ENCODE peak calls at places on chromosomes 4 and X, in four cellular contexts. One of them, this sample, is unnamed. For H3K4me1, the result is how much of the 10 kb centered on the place peaks cover.

GRCh38 chrX:20530319-20530979 is 263.7 kb upstream of the RPS6KA3 start:
- DNase-seq in H1: no peak
- DNase-seq in neuronal stem cell: peak
- DNase-seq in mesendoderm: peak
- DNase-seq in this sample: peak

GRCh38 chrX:103656623-103657022 is 27.8 kb downstream of the TCEAL1 start:
- DNase-seq in mesendoderm: no peak
- DNase-seq in H1: no peak
- DNase-seq in neuronal stem cell: no peak
- DNase-seq in this sample: no peak

GRCh38 chrX:69361286-69361926 is 142.7 kb upstream of the NALF2 start:
- DNase-seq in H1: no peak
- DNase-seq in neuronal stem cell: no peak
- DNase-seq in mesendoderm: peak
- DNase-seq in this sample: no peak

GRCh38 chrX:45716747-45717146 is 516.1 kb upstream of the DIPK2B start:
- DNase-seq in mesendoderm: no peak
- DNase-seq in neuronal stem cell: no peak
- DNase-seq in H1: no peak
- DNase-seq in this sample: no peak

GRCh38 chrX:39856472-39857121 is 241.2 kb downstream of the BCOR start:
- DNase-seq in neuronal stem cell: no peak
- DNase-seq in mesendoderm: no peak
- DNase-seq in H1: no peak
- DNase-seq in this sample: no peak

GRCh38 chr4:143700060-143700419 is 435 bp downstream of the FREM3 start:
- DNase-seq in neuronal stem cell: peak
- DNase-seq in mesendoderm: peak
- DNase-seq in H1: no peak
- DNase-seq in this sample: peak

GRCh38 chr4:139524062-139524631 is 31.9 kb downstream of the SETD7 start:
- DNase-seq in neuronal stem cell: no peak
- DNase-seq in mesendoderm: no peak
- DNase-seq in H1: no peak
- DNase-seq in this sample: no peak

GRCh38 chrX:140724337-140725105 is 15.0 kb downstream of the LINC00632 start:
- DNase-seq in mesendoderm: peak
- DNase-seq in H1: no peak
- DNase-seq in neuronal stem cell: no peak
- DNase-seq in this sample: no peak

GRCh38 chr4:119025440-119025839 is 110.2 kb upstream of the MYOZ2 start:
- DNase-seq in mesendoderm: peak
- DNase-seq in H1: no peak
- DNase-seq in neuronal stem cell: no peak
- DNase-seq in this sample: no peak

GRCh38 chr4:104726002-104726401 is 231.3 kb upstream of the CXXC4 start:
- DNase-seq in neuronal stem cell: no peak
- DNase-seq in H1: no peak
- DNase-seq in mesendoderm: no peak
- DNase-seq in this sample: no peak

GRCh38 chr4:80454561-80454960 is 119.0 kb downstream of the CFAP299 start:
- DNase-seq in neuronal stem cell: no peak
- DNase-seq in mesendoderm: no peak
- DNase-seq in H1: no peak
- DNase-seq in this sample: no peak

GRCh38 chrX:37922926-37923325 is 75.6 kb upstream of the DYNLT3 start:
- DNase-seq in mesendoderm: no peak
- DNase-seq in H1: no peak
- DNase-seq in neuronal stem cell: no peak
- DNase-seq in this sample: no peak

GRCh38 chrX:120839506-120839905 is 36.2 kb downstream of the CT47B1 start:
- DNase-seq in H1: no peak
- DNase-seq in neuronal stem cell: no peak
- DNase-seq in mesendoderm: no peak
- DNase-seq in this sample: no peak

GRCh38 chr4:139887962-139888735 is 222.5 kb downstream of the MGST2 start:
- DNase-seq in neuronal stem cell: no peak
- DNase-seq in mesendoderm: peak
- DNase-seq in H1: no peak
- DNase-seq in this sample: no peak

GRCh38 chr4:7581477-7581876 is 146.7 kb upstream of the PSAPL1 start:
- DNase-seq in H1: peak
- DNase-seq in neuronal stem cell: peak
- DNase-seq in mesendoderm: peak
- DNase-seq in this sample: peak

GRCh38 chr4:123977623-123978022 is 581.0 kb downstream of the SPRY1 start:
- DNase-seq in neuronal stem cell: no peak
- DNase-seq in H1: no peak
- DNase-seq in mesendoderm: no peak
- DNase-seq in this sample: no peak

GRCh38 chrX:38804481-38805293 is 3.4 kb downstream of the MID1IP1 start:
- DNase-seq in H1: no peak
- DNase-seq in neuronal stem cell: peak
- DNase-seq in mesendoderm: peak
- DNase-seq in this sample: no peak

GRCh38 chrX:32778965-32779364 is 432.4 kb downstream of the DMD start:
- DNase-seq in neuronal stem cell: no peak
- DNase-seq in H1: no peak
- DNase-seq in mesendoderm: no peak
- DNase-seq in this sample: no peak

GRCh38 chrX:145506225-145506624 is 258.9 kb downstream of the SPANXN1 start:
- DNase-seq in mesendoderm: no peak
- DNase-seq in neuronal stem cell: no peak
- DNase-seq in H1: no peak
- DNase-seq in this sample: no peak

GRCh38 chrX:105314468-105314867 is 94.0 kb upstream of the TEX13A start:
- DNase-seq in neuronal stem cell: no peak
- DNase-seq in H1: no peak
- DNase-seq in mesendoderm: no peak
- DNase-seq in this sample: no peak

GRCh38 chr4:107643021-107643420 is 77.0 kb downstream of the PAPSS1 start:
- DNase-seq in H1: no peak
- DNase-seq in mesendoderm: no peak
- DNase-seq in neuronal stem cell: no peak
- DNase-seq in this sample: no peak

GRCh38 chrX:149456476-149457245 is 48.4 kb downstream of the IDS start:
- DNase-seq in H1: no peak
- DNase-seq in mesendoderm: peak
- DNase-seq in neuronal stem cell: no peak
- DNase-seq in this sample: no peak

GRCh38 chr4:77920371-77920770 is 57.7 kb downstream of the MRPL1 start:
- DNase-seq in mesendoderm: peak
- DNase-seq in neuronal stem cell: no peak
- DNase-seq in H1: no peak
- DNase-seq in this sample: no peak

GRCh38 chr4:168562021-168562691 is 65.3 kb downstream of the PALLD start:
- DNase-seq in neuronal stem cell: no peak
- DNase-seq in mesendoderm: no peak
- DNase-seq in H1: no peak
- DNase-seq in this sample: no peak

GRCh38 chr4:38461342-38461741 is 202.7 kb upstream of the KLF3 start:
- DNase-seq in H1: no peak
- DNase-seq in neuronal stem cell: no peak
- DNase-seq in mesendoderm: peak
- DNase-seq in this sample: no peak

GRCh38 chr4:8248091-8248490 is 21.5 kb upstream of the HTRA3 start:
- DNase-seq in neuronal stem cell: no peak
- DNase-seq in H1: no peak
- DNase-seq in mesendoderm: no peak
- DNase-seq in this sample: no peak

GRCh38 chr4:951186-951585 is 18.9 kb downstream of the TMEM175 start:
- DNase-seq in H1: no peak
- DNase-seq in neuronal stem cell: no peak
- DNase-seq in mesendoderm: no peak
- DNase-seq in this sample: no peak

GRCh38 chrX:107627792-107628661 is at the start of gene PRPS1:
- DNase-seq in neuronal stem cell: peak
- DNase-seq in H1: peak
- DNase-seq in mesendoderm: peak
- DNase-seq in this sample: peak

GRCh38 chr4:57113870-57114269 is 3.7 kb upstream of the IGFBP7 start:
- DNase-seq in H1: no peak
- DNase-seq in neuronal stem cell: no peak
- DNase-seq in mesendoderm: no peak
- DNase-seq in this sample: no peak
- H3K4me1 ChIP-seq in H1: under half
- H3K4me1 ChIP-seq in neuronal stem cell: under half
- H3K4me1 ChIP-seq in mesendoderm: under half
- H3K4me1 ChIP-seq in this sample: under half

GRCh38 chrX:3664921-3665320 is 48.5 kb downstream of the PRKX start:
- DNase-seq in mesendoderm: no peak
- DNase-seq in H1: no peak
- DNase-seq in neuronal stem cell: no peak
- DNase-seq in this sample: no peak
- H2AK5ac ChIP-seq in mesendoderm: no peak
- H2AK5ac ChIP-seq in H1: no peak
- H2AK5ac ChIP-seq in neuronal stem cell: no peak
- H2AK5ac ChIP-seq in this sample: no peak

GRCh38 chr4:16225996-16226815 is at the start of gene TAPT1:
- DNase-seq in mesendoderm: peak
- DNase-seq in neuronal stem cell: peak
- DNase-seq in H1: no peak
- DNase-seq in this sample: peak
- H3K4me1 ChIP-seq in mesendoderm: under half
- H3K4me1 ChIP-seq in neuronal stem cell: under half
- H3K4me1 ChIP-seq in H1: under half
- H3K4me1 ChIP-seq in this sample: under half

GRCh38 chr4:115360441-115360840 is 247.0 kb upstream of the NDST4 start:
- DNase-seq in mesendoderm: no peak
- DNase-seq in H1: no peak
- DNase-seq in neuronal stem cell: no peak
- DNase-seq in this sample: no peak

GRCh38 chr4:115366390-115366789 is 253.0 kb upstream of the NDST4 start:
- DNase-seq in mesendoderm: no peak
- DNase-seq in neuronal stem cell: no peak
- DNase-seq in H1: no peak
- DNase-seq in this sample: no peak

GRCh38 chr4:115370012-115370411 is 256.6 kb upstream of the NDST4 start:
- DNase-seq in H1: no peak
- DNase-seq in mesendoderm: no peak
- DNase-seq in neuronal stem cell: no peak
- DNase-seq in this sample: no peak

GRCh38 chr4:115361781-115362180 is 248.4 kb upstream of the NDST4 start:
- DNase-seq in H1: no peak
- DNase-seq in neuronal stem cell: no peak
- DNase-seq in mesendoderm: no peak
- DNase-seq in this sample: no peak

DNA sequence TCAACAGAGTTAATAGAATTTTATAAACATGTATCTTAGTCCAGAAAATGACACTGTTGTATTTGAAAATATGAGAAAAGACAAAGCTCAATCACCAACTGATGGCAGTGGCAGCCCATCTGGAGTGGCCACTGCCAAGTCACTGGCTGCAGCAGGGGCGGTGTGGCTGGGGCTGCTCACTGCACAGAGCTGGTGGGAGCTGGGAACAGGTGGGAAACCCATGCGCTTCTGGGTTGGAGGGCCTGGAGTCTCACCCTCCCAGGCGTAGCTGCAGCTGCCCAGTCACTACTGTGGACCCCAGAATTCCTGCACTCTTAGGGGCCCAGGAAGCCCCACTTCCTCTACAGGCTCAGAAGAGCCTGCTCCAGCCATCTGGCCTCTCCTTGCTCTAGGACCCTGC is 251.8 kb upstream of the NDST4 start:
- DNase-seq in mesendoderm: no peak
- DNase-seq in H1: no peak
- DNase-seq in neuronal stem cell: no peak
- DNase-seq in this sample: no peak
- H2AK5ac ChIP-seq in mesendoderm: no peak
- H2AK5ac ChIP-seq in H1: no peak
- H2AK5ac ChIP-seq in neuronal stem cell: no peak
- H2AK5ac ChIP-seq in this sample: no peak

DNA sequence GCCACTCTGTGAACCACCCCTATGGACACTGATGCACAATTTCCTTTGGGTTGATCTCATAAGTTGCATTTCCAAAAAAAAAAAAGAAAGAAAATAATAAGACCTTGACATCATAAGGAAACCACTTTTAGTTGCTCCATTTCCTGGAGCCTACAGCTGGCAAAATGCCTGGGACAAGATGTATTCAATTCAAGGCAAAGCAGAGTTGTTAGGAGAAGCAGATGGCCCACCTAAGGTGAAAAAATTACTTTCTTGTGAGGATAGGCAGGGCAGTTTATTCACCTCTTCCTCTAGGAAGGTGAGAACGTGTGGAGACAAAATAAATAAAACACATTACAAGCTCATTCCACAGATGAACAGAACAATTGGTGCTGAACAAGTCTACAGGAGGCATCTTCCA is 14.1 kb upstream of the SCRG1 start:
- DNase-seq in neuronal stem cell: no peak
- DNase-seq in H1: no peak
- DNase-seq in mesendoderm: no peak
- DNase-seq in this sample: no peak
- H3K4me1 ChIP-seq in neuronal stem cell: under half
- H3K4me1 ChIP-seq in H1: under half
- H3K4me1 ChIP-seq in mesendoderm: under half
- H3K4me1 ChIP-seq in this sample: under half

GRCh38 chr4:172599554-172599953 is 569.1 kb upstream of the GALNT7 start:
- DNase-seq in neuronal stem cell: no peak
- DNase-seq in mesendoderm: no peak
- DNase-seq in H1: no peak
- DNase-seq in this sample: no peak
- H2AK5ac ChIP-seq in neuronal stem cell: no peak
- H2AK5ac ChIP-seq in mesendoderm: no peak
- H2AK5ac ChIP-seq in H1: no peak
- H2AK5ac ChIP-seq in this sample: no peak

GRCh38 chrX:147935156-147935758 is 23.5 kb downstream of the FMR1 start:
- DNase-seq in neuronal stem cell: no peak
- DNase-seq in mesendoderm: no peak
- DNase-seq in H1: no peak
- DNase-seq in this sample: no peak
- H3K4me1 ChIP-seq in neuronal stem cell: under half
- H3K4me1 ChIP-seq in mesendoderm: under half
- H3K4me1 ChIP-seq in H1: under half
- H3K4me1 ChIP-seq in this sample: under half

DNA sequence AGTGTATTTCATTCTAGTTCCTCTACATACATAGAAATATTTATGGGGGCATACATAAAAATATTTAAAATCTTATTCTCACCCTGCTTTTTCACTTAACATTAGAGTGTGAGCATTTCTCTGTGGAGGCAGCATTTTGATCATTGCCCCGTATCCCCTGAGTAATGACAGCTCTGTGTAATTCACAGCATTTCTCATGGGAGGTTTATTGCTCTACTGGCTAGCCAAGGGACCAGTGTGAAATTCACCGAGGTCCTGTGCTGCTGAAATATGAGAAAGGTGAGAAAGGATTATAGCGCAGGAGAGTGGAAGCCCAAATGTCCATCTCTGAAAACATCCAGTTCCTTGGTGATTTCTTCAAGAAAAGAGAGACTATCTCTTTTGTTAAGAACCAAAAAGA is 22.9 kb downstream of the PDGFC start:
- DNase-seq in H1: no peak
- DNase-seq in mesendoderm: no peak
- DNase-seq in neuronal stem cell: no peak
- DNase-seq in this sample: no peak
- H2AK5ac ChIP-seq in H1: no peak
- H2AK5ac ChIP-seq in mesendoderm: no peak
- H2AK5ac ChIP-seq in neuronal stem cell: no peak
- H2AK5ac ChIP-seq in this sample: no peak

This sample was measured in H9.